ENCODE peak calls at places on chromosomes 3 and 15, in ten cellular contexts. One of them, this sample, is unnamed. For H3K36me3 and H3K4me1, the result is how much of the 10 kb centered on the place peaks cover.

GRCh38 chr15:90946941-90947576 is 7.6 kb upstream of the RCCD1 start:
- DNase-seq in tibial nerve: no peak
- DNase-seq in neuronal stem cell: no peak
- DNase-seq in naive thymus-derived CD4-positive, alpha-beta T cell: no peak
- DNase-seq in GM12878: no peak
- DNase-seq in GM23338: no peak
- DNase-seq in BE2C: no peak
- DNase-seq in mammary epithelial cell: no peak
- DNase-seq in GM23248: no peak
- DNase-seq in CD4-positive, alpha-beta memory T cell: no peak
- DNase-seq in this sample: no peak

GRCh38 chr15:100340721-100341661 is 784 bp downstream of the ADAMTS17 start:
- DNase-seq in BE2C: no peak
- DNase-seq in neuronal stem cell: no peak
- DNase-seq in GM12878: no peak
- DNase-seq in GM23248: peak
- DNase-seq in tibial nerve: no peak
- DNase-seq in mammary epithelial cell: no peak
- DNase-seq in CD4-positive, alpha-beta memory T cell: peak
- DNase-seq in GM23338: peak
- DNase-seq in naive thymus-derived CD4-positive, alpha-beta T cell: no peak
- DNase-seq in this sample: no peak

GRCh38 chr15:68113273-68113672 is 59.2 kb downstream of the PIAS1 start:
- DNase-seq in tibial nerve: no peak
- DNase-seq in GM23248: peak
- DNase-seq in mammary epithelial cell: no peak
- DNase-seq in neuronal stem cell: no peak
- DNase-seq in GM12878: no peak
- DNase-seq in BE2C: no peak
- DNase-seq in CD4-positive, alpha-beta memory T cell: no peak
- DNase-seq in GM23338: no peak
- DNase-seq in naive thymus-derived CD4-positive, alpha-beta T cell: no peak
- DNase-seq in this sample: no peak

GRCh38 chr3:136952292-136952691 is 5.5 kb upstream of the IL20RB start:
- DNase-seq in mammary epithelial cell: peak
- DNase-seq in naive thymus-derived CD4-positive, alpha-beta T cell: no peak
- DNase-seq in neuronal stem cell: no peak
- DNase-seq in GM23248: peak
- DNase-seq in BE2C: no peak
- DNase-seq in tibial nerve: no peak
- DNase-seq in GM23338: no peak
- DNase-seq in GM12878: no peak
- DNase-seq in CD4-positive, alpha-beta memory T cell: no peak
- DNase-seq in this sample: no peak

GRCh38 chr15:77784361-77785292 is 151.9 kb upstream of the LINGO1 start:
- DNase-seq in naive thymus-derived CD4-positive, alpha-beta T cell: no peak
- DNase-seq in mammary epithelial cell: no peak
- DNase-seq in GM23338: peak
- DNase-seq in CD4-positive, alpha-beta memory T cell: no peak
- DNase-seq in GM12878: no peak
- DNase-seq in tibial nerve: no peak
- DNase-seq in GM23248: peak
- DNase-seq in BE2C: peak
- DNase-seq in neuronal stem cell: no peak
- DNase-seq in this sample: peak

GRCh38 chr15:42092666-42093445 is 1.5 kb downstream of the PLA2G4D start:
- DNase-seq in BE2C: no peak
- DNase-seq in GM23338: no peak
- DNase-seq in naive thymus-derived CD4-positive, alpha-beta T cell: no peak
- DNase-seq in CD4-positive, alpha-beta memory T cell: no peak
- DNase-seq in GM12878: no peak
- DNase-seq in neuronal stem cell: no peak
- DNase-seq in GM23248: no peak
- DNase-seq in tibial nerve: no peak
- DNase-seq in mammary epithelial cell: no peak
- DNase-seq in this sample: no peak

GRCh38 chr3:172272699-172273098 is 175.6 kb downstream of the GHSR start:
- DNase-seq in neuronal stem cell: no peak
- DNase-seq in mammary epithelial cell: no peak
- DNase-seq in GM23248: peak
- DNase-seq in BE2C: no peak
- DNase-seq in tibial nerve: no peak
- DNase-seq in GM23338: no peak
- DNase-seq in CD4-positive, alpha-beta memory T cell: no peak
- DNase-seq in GM12878: no peak
- DNase-seq in naive thymus-derived CD4-positive, alpha-beta T cell: no peak
- DNase-seq in this sample: no peak

GRCh38 chr15:94844533-94845390 is 613.4 kb downstream of the MCTP2 start:
- DNase-seq in mammary epithelial cell: no peak
- DNase-seq in naive thymus-derived CD4-positive, alpha-beta T cell: no peak
- DNase-seq in GM12878: no peak
- DNase-seq in neuronal stem cell: peak
- DNase-seq in CD4-positive, alpha-beta memory T cell: no peak
- DNase-seq in GM23338: peak
- DNase-seq in tibial nerve: peak
- DNase-seq in GM23248: peak
- DNase-seq in BE2C: peak
- DNase-seq in this sample: no peak

GRCh38 chr15:57496946-57497944 is 94.5 kb upstream of the MYZAP start:
- DNase-seq in GM23248: no peak
- DNase-seq in neuronal stem cell: no peak
- DNase-seq in GM23338: no peak
- DNase-seq in mammary epithelial cell: no peak
- DNase-seq in GM12878: no peak
- DNase-seq in tibial nerve: no peak
- DNase-seq in CD4-positive, alpha-beta memory T cell: no peak
- DNase-seq in naive thymus-derived CD4-positive, alpha-beta T cell: no peak
- DNase-seq in BE2C: peak
- DNase-seq in this sample: no peak

GRCh38 chr3:153572654-153573053 is 410.6 kb downstream of the RAP2B start:
- DNase-seq in mammary epithelial cell: no peak
- DNase-seq in GM23338: no peak
- DNase-seq in GM12878: no peak
- DNase-seq in tibial nerve: no peak
- DNase-seq in CD4-positive, alpha-beta memory T cell: no peak
- DNase-seq in GM23248: no peak
- DNase-seq in naive thymus-derived CD4-positive, alpha-beta T cell: no peak
- DNase-seq in BE2C: no peak
- DNase-seq in neuronal stem cell: no peak
- DNase-seq in this sample: no peak

GRCh38 chr3:39097716-39098472 is 9.5 kb downstream of the GORASP1 start:
- DNase-seq in GM23248: peak
- DNase-seq in CD4-positive, alpha-beta memory T cell: no peak
- DNase-seq in tibial nerve: no peak
- DNase-seq in mammary epithelial cell: no peak
- DNase-seq in GM12878: no peak
- DNase-seq in GM23338: no peak
- DNase-seq in BE2C: no peak
- DNase-seq in naive thymus-derived CD4-positive, alpha-beta T cell: no peak
- DNase-seq in neuronal stem cell: no peak
- DNase-seq in this sample: no peak

GRCh38 chr15:45645026-45645980 is 10.5 kb downstream of the SQOR start:
- DNase-seq in CD4-positive, alpha-beta memory T cell: no peak
- DNase-seq in GM23248: peak
- DNase-seq in GM23338: no peak
- DNase-seq in mammary epithelial cell: peak
- DNase-seq in BE2C: no peak
- DNase-seq in naive thymus-derived CD4-positive, alpha-beta T cell: no peak
- DNase-seq in GM12878: no peak
- DNase-seq in tibial nerve: peak
- DNase-seq in neuronal stem cell: no peak
- DNase-seq in this sample: no peak

GRCh38 chr3:36366308-36366707 is 14.0 kb upstream of the STAC start:
- DNase-seq in tibial nerve: no peak
- DNase-seq in mammary epithelial cell: no peak
- DNase-seq in neuronal stem cell: no peak
- DNase-seq in naive thymus-derived CD4-positive, alpha-beta T cell: no peak
- DNase-seq in GM23248: no peak
- DNase-seq in GM23338: no peak
- DNase-seq in CD4-positive, alpha-beta memory T cell: no peak
- DNase-seq in GM12878: no peak
- DNase-seq in BE2C: no peak
- DNase-seq in this sample: no peak

DNA sequence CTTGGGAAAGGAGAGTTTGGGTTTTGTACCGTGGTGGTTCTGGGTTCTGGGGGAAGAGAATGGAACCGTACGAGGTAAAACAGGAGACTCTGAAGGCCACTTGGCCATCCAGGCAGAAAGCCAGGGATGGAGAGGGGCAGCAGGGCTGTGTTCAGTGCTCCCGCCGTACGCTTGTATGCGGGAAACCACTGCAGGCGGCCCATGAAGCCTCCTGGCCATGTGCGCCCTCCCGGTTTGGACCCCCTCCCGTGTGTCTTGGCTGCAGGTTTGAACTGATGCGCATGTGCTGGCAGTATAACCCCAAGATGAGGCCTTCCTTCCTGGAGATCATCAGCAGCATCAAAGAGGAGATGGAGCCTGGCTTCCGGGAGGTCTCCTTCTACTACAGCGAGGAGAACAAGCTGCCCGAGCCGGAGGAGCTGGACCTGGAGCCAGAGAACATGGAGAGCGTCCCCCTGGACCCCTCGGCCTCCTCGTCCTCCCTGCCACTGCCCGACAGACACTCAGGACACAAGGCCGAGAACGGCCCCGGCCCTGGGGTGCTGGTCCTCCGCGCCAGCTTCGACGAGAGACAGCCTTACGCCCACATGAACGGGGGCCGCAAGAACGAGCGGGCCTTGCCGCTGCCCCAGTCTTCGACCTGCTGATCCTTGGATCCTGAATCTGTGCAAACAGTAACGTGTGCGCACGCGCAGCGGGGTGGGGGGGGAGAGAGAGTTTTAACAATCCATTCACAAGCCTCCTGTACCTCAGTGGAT is 50.6 kb downstream of the PGPEP1L start:
- DNase-seq in GM12878: no peak
- DNase-seq in tibial nerve: no peak
- DNase-seq in neuronal stem cell: no peak
- DNase-seq in mammary epithelial cell: no peak
- DNase-seq in CD4-positive, alpha-beta memory T cell: no peak
- DNase-seq in BE2C: no peak
- DNase-seq in naive thymus-derived CD4-positive, alpha-beta T cell: no peak
- DNase-seq in GM23338: no peak
- DNase-seq in GM23248: no peak
- DNase-seq in this sample: no peak
- H3K36me3 ChIP-seq in GM12878: under half
- H3K36me3 ChIP-seq in tibial nerve: under half
- H3K36me3 ChIP-seq in neuronal stem cell: half or more
- H3K36me3 ChIP-seq in mammary epithelial cell: under half
- H3K36me3 ChIP-seq in CD4-positive, alpha-beta memory T cell: under half
- H3K36me3 ChIP-seq in BE2C: half or more
- H3K36me3 ChIP-seq in naive thymus-derived CD4-positive, alpha-beta T cell: under half
- H3K36me3 ChIP-seq in GM23338: under half
- H3K36me3 ChIP-seq in GM23248: under half
- H3K36me3 ChIP-seq in this sample: under half

DNA sequence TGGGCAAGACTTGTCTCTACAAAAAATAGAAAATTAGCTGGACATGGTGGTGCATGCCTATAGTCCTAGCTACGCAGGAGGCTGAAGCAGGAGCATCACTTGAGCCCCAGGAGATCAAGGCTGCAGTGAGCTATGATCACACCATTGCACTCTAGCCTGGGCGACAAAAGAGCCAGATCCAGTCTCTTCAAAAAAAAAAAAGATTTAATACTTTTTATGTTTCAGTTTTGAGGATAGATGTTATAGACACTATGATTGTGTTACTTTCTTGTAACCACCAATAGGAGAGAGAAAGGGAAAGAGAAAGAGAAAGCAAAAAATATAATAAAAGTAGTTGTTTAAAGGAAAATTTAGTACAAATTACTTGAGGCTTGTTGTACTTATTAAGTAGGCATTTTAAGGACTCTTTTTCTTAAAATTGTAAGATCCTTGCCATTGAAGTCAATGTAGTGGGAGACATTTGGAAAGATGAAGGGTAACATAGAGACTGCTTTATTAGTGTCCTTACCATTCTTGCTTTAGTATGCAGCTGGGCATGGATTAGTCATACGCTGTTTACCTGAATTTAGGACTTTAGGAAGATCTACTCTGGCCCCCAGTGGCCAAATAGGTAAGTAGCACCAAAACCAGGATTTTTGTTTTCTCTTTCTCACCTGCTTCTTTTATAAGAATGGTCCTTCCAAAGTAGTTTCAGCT is 35.1 kb upstream of the ZDHHC23 start:
- DNase-seq in CD4-positive, alpha-beta memory T cell: peak
- DNase-seq in BE2C: peak
- DNase-seq in mammary epithelial cell: peak
- DNase-seq in neuronal stem cell: peak
- DNase-seq in GM23338: peak
- DNase-seq in GM23248: peak
- DNase-seq in naive thymus-derived CD4-positive, alpha-beta T cell: peak
- DNase-seq in GM12878: peak
- DNase-seq in tibial nerve: no peak
- DNase-seq in this sample: peak
- H3K4me1 ChIP-seq in CD4-positive, alpha-beta memory T cell: under half
- H3K4me1 ChIP-seq in BE2C: under half
- H3K4me1 ChIP-seq in mammary epithelial cell: under half
- H3K4me1 ChIP-seq in neuronal stem cell: under half
- H3K4me1 ChIP-seq in GM23338: under half
- H3K4me1 ChIP-seq in GM23248: under half
- H3K4me1 ChIP-seq in naive thymus-derived CD4-positive, alpha-beta T cell: under half
- H3K4me1 ChIP-seq in GM12878: under half
- H3K4me1 ChIP-seq in tibial nerve: under half
- H3K4me1 ChIP-seq in this sample: under half

DNA sequence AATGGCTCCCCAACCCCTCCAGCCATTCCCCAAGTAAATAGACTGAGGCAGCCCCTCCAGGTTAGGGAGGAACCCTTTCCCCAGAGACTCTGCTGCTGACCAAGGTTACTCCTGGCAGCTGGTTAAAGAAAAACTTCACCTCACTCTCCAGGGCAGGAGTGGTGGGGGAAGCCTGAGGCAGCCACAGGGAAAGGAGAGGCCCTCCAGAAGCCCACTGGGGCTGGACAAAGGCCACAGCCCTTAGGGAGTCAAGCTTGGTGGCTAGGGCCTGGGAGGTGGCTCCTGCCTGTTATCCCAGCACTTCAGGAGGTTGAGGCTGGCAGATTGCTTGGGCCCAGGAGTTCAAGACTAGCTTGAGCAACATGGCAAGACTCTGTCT is 923 bp downstream of the ACY1 start:
- DNase-seq in CD4-positive, alpha-beta memory T cell: no peak
- DNase-seq in neuronal stem cell: no peak
- DNase-seq in naive thymus-derived CD4-positive, alpha-beta T cell: no peak
- DNase-seq in GM12878: no peak
- DNase-seq in GM23338: no peak
- DNase-seq in GM23248: no peak
- DNase-seq in BE2C: no peak
- DNase-seq in mammary epithelial cell: no peak
- DNase-seq in tibial nerve: no peak
- DNase-seq in this sample: no peak
- H3K4me3 ChIP-seq in CD4-positive, alpha-beta memory T cell: no peak
- H3K4me3 ChIP-seq in neuronal stem cell: peak
- H3K4me3 ChIP-seq in naive thymus-derived CD4-positive, alpha-beta T cell: no peak
- H3K4me3 ChIP-seq in GM12878: no peak
- H3K4me3 ChIP-seq in GM23338: peak
- H3K4me3 ChIP-seq in GM23248: peak
- H3K4me3 ChIP-seq in BE2C: no peak
- H3K4me3 ChIP-seq in mammary epithelial cell: peak
- H3K4me3 ChIP-seq in tibial nerve: no peak
- H3K4me3 ChIP-seq in this sample: no peak

DNA sequence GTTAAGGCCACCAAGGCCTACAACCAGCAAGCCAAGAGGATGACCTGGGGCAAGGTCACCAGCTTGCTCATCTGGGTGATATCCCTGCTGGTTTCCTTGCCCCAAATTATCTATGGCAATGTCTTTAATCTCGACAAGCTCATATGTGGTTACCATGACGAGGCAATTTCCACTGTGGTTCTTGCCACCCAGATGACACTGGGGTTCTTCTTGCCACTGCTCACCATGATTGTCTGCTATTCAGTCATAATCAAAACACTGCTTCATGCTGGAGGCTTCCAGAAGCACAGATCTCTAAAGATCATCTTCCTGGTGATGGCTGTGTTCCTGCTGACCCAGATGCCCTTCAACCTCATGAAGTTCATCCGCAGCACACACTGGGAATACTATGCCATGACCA is 3.6 kb downstream of the CXCR6 start:
- DNase-seq in GM12878: no peak
- DNase-seq in CD4-positive, alpha-beta memory T cell: no peak
- DNase-seq in BE2C: no peak
- DNase-seq in naive thymus-derived CD4-positive, alpha-beta T cell: no peak
- DNase-seq in neuronal stem cell: no peak
- DNase-seq in mammary epithelial cell: no peak
- DNase-seq in tibial nerve: no peak
- DNase-seq in GM23338: no peak
- DNase-seq in GM23248: no peak
- DNase-seq in this sample: no peak
- H3K36me3 ChIP-seq in GM12878: under half
- H3K36me3 ChIP-seq in CD4-positive, alpha-beta memory T cell: half or more
- H3K36me3 ChIP-seq in BE2C: under half
- H3K36me3 ChIP-seq in naive thymus-derived CD4-positive, alpha-beta T cell: under half
- H3K36me3 ChIP-seq in neuronal stem cell: half or more
- H3K36me3 ChIP-seq in mammary epithelial cell: under half
- H3K36me3 ChIP-seq in tibial nerve: under half
- H3K36me3 ChIP-seq in GM23338: under half
- H3K36me3 ChIP-seq in GM23248: under half
- H3K36me3 ChIP-seq in this sample: under half

This sample was measured in iPS DF 6.9.